ENCODE peak calls at places on chromosome 12, in five cellular contexts. N is PC-3, I is neural progenitor cell, J is GM23248, H is SK-N-SH. R is an unnamed sample. For H3F3A, the result is how much of the 10 kb centered on the place peaks cover.

GRCh38 chr12:107159384-107159900 is 66.1 kb upstream of the CRY1 start:
- DNase-seq in N (no peak), I (no peak), J (no peak), H (no peak), R (peak)

GRCh38 chr12:8032242-8033152 is at the start of gene FOXJ2:
- DNase-seq in I (peak), J (peak), N (peak), H (peak), R (peak)

GRCh38 chr12:101935769-101936741 is 58.7 kb downstream of the DRAM1 start:
- DNase-seq in H (no peak), N (peak), I (no peak), J (peak), R (peak)

GRCh38 chr12:10361622-10362021 is 28.2 kb downstream of the KLRK1 start:
- DNase-seq in I (no peak), N (peak), H (no peak), J (peak), R (no peak)

GRCh38 chr12:115451785-115452736 is 768.1 kb upstream of the TBX3 start:
- DNase-seq in I (peak), J (peak), N (peak), H (peak), R (peak)

GRCh38 chr12:104733717-104734175 is 224.3 kb downstream of the SLC41A2 start:
- DNase-seq in J (no peak), H (peak), I (peak), N (peak), R (peak)

GRCh38 chr12:119117936-119118335 is 60.8 kb upstream of the HSPB8 start:
- DNase-seq in H (no peak), N (no peak), J (no peak), I (no peak), R (no peak)

GRCh38 chr12:19130224-19131019 is 889 bp downstream of the PLEKHA5 start:
- DNase-seq in J (peak), I (peak), N (peak), H (peak), R (peak)

GRCh38 chr12:108826807-108827721 is 30.3 kb downstream of the SSH1 start:
- DNase-seq in N (no peak), H (peak), I (no peak), J (peak), R (no peak)

GRCh38 chr12:117148642-117149041 is 41.6 kb downstream of the FBXO21 start:
- DNase-seq in J (no peak), N (no peak), I (no peak), H (no peak), R (no peak)

GRCh38 chr12:1591543-1591942 is 2.8 kb downstream of the FBXL14 start:
- DNase-seq in N (no peak), H (peak), I (no peak), J (peak), R (no peak)

GRCh38 chr12:1593232-1594044 is 943 bp downstream of the FBXL14 start:
- DNase-seq in H (peak), N (peak), J (peak), I (peak), R (peak)

GRCh38 chr12:126163984-126164383 is 1098.7 kb downstream of the AACS start:
- DNase-seq in J (no peak), H (no peak), N (no peak), I (no peak), R (no peak)

GRCh38 chr12:64808110-64808509 is 16.3 kb upstream of the TBC1D30 start:
- DNase-seq in N (no peak), H (no peak), I (no peak), J (no peak), R (no peak)

GRCh38 chr12:120247621-120248030 is 17.9 kb downstream of the PXN start:
- DNase-seq in J (peak), N (peak), I (no peak), H (no peak), R (no peak)

GRCh38 chr12:114450019-114450418 is 44.1 kb upstream of the TBX5 start:
- DNase-seq in I (no peak), N (no peak), H (no peak), J (no peak), R (no peak)

GRCh38 chr12:98419101-98419794 is 96.1 kb upstream of the TMPO start:
- DNase-seq in N (no peak), H (no peak), J (peak), I (no peak), R (no peak)

GRCh38 chr12:23431006-23431405 is 518.5 kb downstream of the SOX5 start:
- DNase-seq in I (no peak), N (no peak), H (no peak), J (no peak), R (no peak)

GRCh38 chr12:107325075-107325474 is 231.7 kb upstream of the CRY1 start:
- DNase-seq in H (no peak), N (no peak), J (no peak), I (no peak), R (no peak)

GRCh38 chr12:131860472-131861260 is 32.5 kb downstream of the MMP17 start:
- DNase-seq in N (peak), J (peak), I (peak), H (peak), R (peak)

GRCh38 chr12:1680804-1681492 is 9.9 kb upstream of the ADIPOR2 start:
- DNase-seq in J (no peak), H (no peak), I (no peak), N (no peak), R (no peak)

GRCh38 chr12:1833596-1834028 is 13.2 kb downstream of the LRTM2 start:
- DNase-seq in J (no peak), N (no peak), H (no peak), I (no peak), R (no peak)

GRCh38 chr12:77099799-77100198 is 34.4 kb upstream of the E2F7 start:
- DNase-seq in H (no peak), I (no peak), N (no peak), J (no peak), R (no peak)

GRCh38 chr12:55034218-55034617 is 14.4 kb downstream of the NEUROD4 start:
- DNase-seq in N (no peak), I (no peak), J (no peak), H (no peak), R (no peak)

GRCh38 chr12:45388545-45388944 is 172.7 kb downstream of the ANO6 start:
- DNase-seq in I (peak), N (peak), H (peak), J (peak), R (peak)

GRCh38 chr12:33546004-33546403 is 106.4 kb upstream of the SYT10 start:
- DNase-seq in N (no peak), J (no peak), I (no peak), H (no peak), R (no peak)

GRCh38 chr12:121511931-121512330 is 68.9 kb downstream of the KDM2B start:
- DNase-seq in J (no peak), I (no peak), H (no peak), N (no peak), R (no peak)

GRCh38 chr12:113276306-113276705 is 55.0 kb downstream of the TPCN1 start:
- DNase-seq in H (no peak), J (no peak), N (no peak), I (no peak), R (no peak)

GRCh38 chr12:48119834-48120195 is 651 bp downstream of the PFKM start:
- DNase-seq in I (peak), J (no peak), H (peak), N (no peak), R (peak)

GRCh38 chr12:38102197-38102596 is 214.4 kb upstream of the ALG10B start:
- DNase-seq in I (no peak), J (no peak), H (no peak), N (peak), R (no peak)

GRCh38 chr12:119115296-119115905 is 63.3 kb upstream of the HSPB8 start:
- DNase-seq in H (peak), I (peak), N (peak), J (peak), R (peak)

GRCh38 chr12:45674583-45674982 is 54.9 kb upstream of the ARID2 start:
- DNase-seq in J (peak), N (peak), H (no peak), I (no peak), R (no peak)

DNA sequence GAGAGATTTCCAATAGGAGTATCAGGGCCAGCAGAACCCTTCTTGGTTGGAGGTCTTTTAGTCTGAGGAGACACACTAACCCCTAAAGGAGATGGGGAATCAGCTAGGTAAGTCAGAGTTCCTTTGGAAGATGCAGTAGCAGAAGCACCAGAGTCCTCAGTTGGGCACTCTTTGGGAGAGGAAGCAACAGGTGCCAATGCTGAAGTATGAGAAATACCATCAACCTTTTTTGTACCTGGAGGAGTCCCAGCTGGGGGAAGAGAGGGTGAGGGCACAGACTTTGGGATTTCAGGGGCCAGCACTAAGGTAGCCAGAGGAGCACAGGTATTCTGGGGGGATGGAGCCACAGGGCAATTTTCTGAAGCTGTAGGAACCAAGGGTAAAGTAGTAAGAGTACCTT is 6.0 kb downstream of the NACA start:
- DNase-seq in J (no peak), N (no peak), I (no peak), H (no peak), R (no peak)
- H3F3A ChIP-seq in J (under half), N (under half), I (under half), H (under half), R (under half)

GRCh38 chr12:51324953-51325352 is 979 bp upstream of the BIN2 start:
- DNase-seq in J (no peak), I (no peak), H (no peak), N (no peak), R (no peak)

GRCh38 chr12:51323317-51323960 is 535 bp downstream of the BIN2 start:
- DNase-seq in I (no peak), N (no peak), H (no peak), J (no peak), R (no peak)

GRCh38 chr12:51322452-51322851 is 1.5 kb downstream of the BIN2 start:
- DNase-seq in H (no peak), I (no peak), J (no peak), N (no peak), R (no peak)

GRCh38 chr12:51321882-51322281 is 2.1 kb downstream of the BIN2 start:
- DNase-seq in H (no peak), I (no peak), N (peak), J (no peak), R (no peak)

GRCh38 chr12:51323966-51324895 is at the start of gene BIN2:
- DNase-seq in I (no peak), J (no peak), H (no peak), N (no peak), R (no peak)
- H3F3A ChIP-seq in I (under half), J (under half), H (under half), N (under half), R (under half)

DNA sequence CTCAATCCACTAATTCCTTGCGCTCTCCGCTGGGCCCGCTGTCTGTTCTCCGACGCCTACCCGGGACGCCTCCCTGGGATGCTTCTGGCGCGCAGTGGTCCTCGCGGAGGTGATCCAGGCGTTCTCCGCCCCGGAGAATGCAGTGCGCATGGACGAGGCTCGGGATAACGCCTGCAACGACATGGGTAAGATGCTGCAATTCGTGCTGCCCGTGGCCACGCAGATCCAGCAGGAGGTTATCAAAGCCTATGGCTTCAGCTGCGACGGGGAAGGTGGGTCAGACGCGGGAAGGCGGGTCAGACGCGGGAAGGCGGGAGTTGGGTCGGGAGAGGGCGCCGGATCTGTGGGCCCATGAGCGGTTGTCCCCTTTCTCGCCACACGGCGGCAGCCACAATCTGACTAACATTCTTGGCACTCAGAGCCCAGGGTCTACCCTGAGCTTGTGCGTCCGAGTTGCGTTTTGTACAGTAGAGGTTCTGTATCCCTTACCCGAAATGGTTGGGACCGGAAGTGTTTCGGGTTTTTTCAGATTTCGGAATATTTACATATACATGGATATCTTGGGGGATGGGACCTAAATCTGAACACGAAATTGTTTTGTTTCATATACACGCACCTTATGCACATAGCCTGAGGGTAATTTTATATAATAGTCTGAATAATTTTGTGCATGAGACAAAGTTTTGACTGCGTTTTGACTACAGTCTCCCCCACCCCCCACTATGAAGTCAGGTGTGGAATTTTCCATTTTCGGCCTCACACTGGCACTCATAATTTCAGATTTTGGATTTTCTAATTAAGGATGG is 762 bp downstream of the C12orf57 start:
- DNase-seq in H (peak), J (peak), N (peak), I (peak), R (peak)
- H3F3A ChIP-seq in H (under half), J (under half), N (under half), I (half or more), R (under half)

DNA sequence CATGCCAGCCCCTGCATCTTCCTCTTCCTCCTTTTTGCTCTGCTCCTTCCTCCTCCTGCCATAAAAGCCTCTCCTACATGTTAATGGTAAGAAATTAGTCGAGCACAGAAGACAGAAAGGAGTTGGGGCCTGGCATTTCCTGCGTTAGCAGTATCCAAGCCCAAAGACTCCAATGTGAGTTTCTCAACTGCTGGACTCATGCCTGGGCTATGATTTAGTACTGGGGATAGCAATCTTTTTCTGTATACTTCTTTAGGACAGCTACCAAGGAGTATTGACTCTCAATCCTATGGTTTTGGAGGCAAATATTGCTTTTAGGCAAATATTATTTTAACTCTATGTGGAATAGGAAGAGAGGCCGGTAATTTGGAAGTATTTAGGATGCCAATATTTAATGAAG is 18.0 kb upstream of the SLC38A4 start:
- DNase-seq in I (no peak), J (peak), H (no peak), N (no peak), R (no peak)
- H3F3A ChIP-seq in I (under half), J (under half), H (under half), N (under half), R (under half)

DNA sequence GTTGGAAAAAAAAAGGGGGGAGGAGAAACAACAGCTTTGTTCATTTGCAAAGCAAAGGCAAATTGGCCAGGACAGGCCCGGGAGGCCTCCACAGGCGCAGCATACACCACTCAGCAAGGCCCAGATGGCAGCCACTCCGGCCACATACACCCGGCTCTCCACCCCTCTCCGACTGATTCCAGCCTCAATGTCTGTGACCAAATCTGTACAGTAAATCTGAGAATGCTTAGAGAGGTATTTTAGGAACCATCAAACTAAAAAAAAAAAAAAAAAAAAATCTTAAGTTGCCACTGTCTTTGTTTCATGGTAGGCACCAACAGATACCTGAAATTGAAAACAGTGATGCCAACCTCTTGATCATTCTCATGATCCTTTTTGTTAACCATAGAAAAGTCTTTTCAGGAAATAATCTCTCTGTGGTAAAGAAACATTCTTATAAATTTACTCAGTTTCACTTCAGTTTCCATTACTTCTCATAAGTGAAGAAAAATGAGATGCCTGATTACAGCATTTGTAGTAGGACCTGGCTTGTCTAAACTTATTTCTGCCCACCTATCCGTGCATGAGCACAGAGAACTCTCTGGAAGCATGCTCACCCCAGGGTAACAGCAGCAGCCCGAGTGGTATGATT is 20.2 kb downstream of the VPS37B start:
- DNase-seq in J (no peak), H (peak), I (no peak), N (no peak), R (peak)
- H3F3A ChIP-seq in J (under half), H (under half), I (under half), N (under half), R (under half)

GRCh38 chr12:510071-510825 is 50.5 kb downstream of the B4GALNT3 start:
- DNase-seq in J (peak), N (peak), I (peak), H (peak), R (peak)
- H3F3A ChIP-seq in J (under half), N (under half), I (under half), H (under half), R (under half)

GRCh38 chr12:12718382-12718761 is 1.2 kb downstream of the CDKN1B start:
- DNase-seq in N (no peak), J (peak), I (no peak), H (no peak), R (no peak)
- H3F3A ChIP-seq in N (under half), J (half or more), I (half or more), H (under half), R (under half)

DNA sequence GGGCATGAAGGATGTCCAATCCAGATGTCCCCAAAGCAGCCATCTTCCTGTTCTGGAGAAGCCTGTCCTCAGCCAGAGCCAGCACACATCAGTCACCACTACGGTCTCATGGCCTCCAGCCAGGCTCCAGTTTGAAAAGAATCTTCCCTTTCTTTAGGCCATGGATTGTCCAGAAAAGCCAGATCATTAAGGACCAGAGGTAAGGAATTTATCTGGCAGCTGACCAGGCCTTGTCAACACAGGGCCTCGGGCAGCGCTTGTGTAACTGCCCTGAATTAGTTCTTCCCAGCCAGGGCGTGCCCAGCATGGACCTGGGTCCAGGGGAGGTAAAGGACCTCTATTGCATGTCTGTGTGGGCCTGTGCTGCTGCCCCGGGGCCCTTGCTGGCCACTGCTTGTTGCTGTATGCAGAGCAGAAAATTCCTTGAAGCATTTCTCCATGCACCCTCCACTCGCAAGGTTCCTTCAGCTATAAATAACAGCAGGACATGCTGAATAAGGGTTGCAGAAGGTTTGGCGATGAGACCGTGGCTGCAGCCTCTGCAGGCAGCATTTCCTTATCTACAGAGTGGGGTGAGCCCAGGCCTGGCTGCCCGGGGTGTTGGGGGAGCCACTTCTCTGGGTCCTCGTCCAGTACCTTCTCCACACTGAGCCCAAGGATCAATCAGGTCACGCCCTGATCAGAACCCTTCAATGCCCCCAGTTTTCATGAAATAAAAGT is 21.7 kb upstream of the VPS37B start:
- DNase-seq in I (no peak), H (no peak), N (peak), J (peak), R (no peak)
- H3F3A ChIP-seq in I (under half), H (under half), N (under half), J (under half), R (under half)

GRCh38 chr12:53211476-53212381 is 4.7 kb upstream of the ITGB7 start:
- DNase-seq in J (no peak), N (no peak), I (peak), H (peak), R (peak)
- H3F3A ChIP-seq in J (under half), N (under half), I (under half), H (under half), R (under half)

R was measured in GM23338.